ENCODE peak calls at places on chromosomes 1 and 21, in five cellular contexts. One of them, this sample, is unnamed.

GRCh38 chr1:60470231-60470630 is 396.7 kb upstream of the C1orf87 start:
- DNase-seq in NT2/D1: no peak
- DNase-seq in activated CD4-positive, alpha-beta T cell treated with anti-CD3 and anti-CD28 coated beads, Interleukin-2, amount 10 ng/mL, durations not matched to agents 7 days and 5 days: no peak
- DNase-seq in EL: no peak
- DNase-seq in nephron progenitor cell: no peak
- DNase-seq in this sample: no peak

GRCh38 chr1:157173900-157174410 is 35.8 kb upstream of the ETV3 start:
- DNase-seq in NT2/D1: no peak
- DNase-seq in activated CD4-positive, alpha-beta T cell treated with anti-CD3 and anti-CD28 coated beads, Interleukin-2, amount 10 ng/mL, durations not matched to agents 7 days and 5 days: no peak
- DNase-seq in EL: no peak
- DNase-seq in nephron progenitor cell: no peak
- DNase-seq in this sample: no peak

GRCh38 chr1:209409786-209410185 is 173.7 kb upstream of the CAMK1G start:
- DNase-seq in NT2/D1: no peak
- DNase-seq in activated CD4-positive, alpha-beta T cell treated with anti-CD3 and anti-CD28 coated beads, Interleukin-2, amount 10 ng/mL, durations not matched to agents 7 days and 5 days: no peak
- DNase-seq in EL: peak
- DNase-seq in nephron progenitor cell: no peak
- DNase-seq in this sample: no peak

GRCh38 chr1:96487961-96488360 is 233.6 kb upstream of the PTBP2 start:
- DNase-seq in NT2/D1: no peak
- DNase-seq in activated CD4-positive, alpha-beta T cell treated with anti-CD3 and anti-CD28 coated beads, Interleukin-2, amount 10 ng/mL, durations not matched to agents 7 days and 5 days: no peak
- DNase-seq in EL: no peak
- DNase-seq in nephron progenitor cell: no peak
- DNase-seq in this sample: no peak

GRCh38 chr1:190001187-190001586 is 476.5 kb downstream of the BRINP3 start:
- DNase-seq in NT2/D1: no peak
- DNase-seq in activated CD4-positive, alpha-beta T cell treated with anti-CD3 and anti-CD28 coated beads, Interleukin-2, amount 10 ng/mL, durations not matched to agents 7 days and 5 days: no peak
- DNase-seq in EL: no peak
- DNase-seq in nephron progenitor cell: no peak
- DNase-seq in this sample: no peak

GRCh38 chr1:100115524-100115923 is 17.2 kb downstream of the SASS6 start:
- DNase-seq in NT2/D1: no peak
- DNase-seq in activated CD4-positive, alpha-beta T cell treated with anti-CD3 and anti-CD28 coated beads, Interleukin-2, amount 10 ng/mL, durations not matched to agents 7 days and 5 days: no peak
- DNase-seq in EL: no peak
- DNase-seq in nephron progenitor cell: no peak
- DNase-seq in this sample: no peak

GRCh38 chr1:64469977-64470669 is at the start of gene CACHD1:
- DNase-seq in NT2/D1: peak
- DNase-seq in activated CD4-positive, alpha-beta T cell treated with anti-CD3 and anti-CD28 coated beads, Interleukin-2, amount 10 ng/mL, durations not matched to agents 7 days and 5 days: peak
- DNase-seq in EL: peak
- DNase-seq in nephron progenitor cell: peak
- DNase-seq in this sample: peak

GRCh38 chr1:97457446-97458089 is 463.3 kb downstream of the DPYD start:
- DNase-seq in NT2/D1: no peak
- DNase-seq in activated CD4-positive, alpha-beta T cell treated with anti-CD3 and anti-CD28 coated beads, Interleukin-2, amount 10 ng/mL, durations not matched to agents 7 days and 5 days: no peak
- DNase-seq in EL: no peak
- DNase-seq in nephron progenitor cell: no peak
- DNase-seq in this sample: no peak

GRCh38 chr1:21914880-21915640 is 22.1 kb downstream of the HSPG2 start:
- DNase-seq in NT2/D1: no peak
- DNase-seq in activated CD4-positive, alpha-beta T cell treated with anti-CD3 and anti-CD28 coated beads, Interleukin-2, amount 10 ng/mL, durations not matched to agents 7 days and 5 days: no peak
- DNase-seq in EL: no peak
- DNase-seq in nephron progenitor cell: no peak
- DNase-seq in this sample: no peak

GRCh38 chr1:17282836-17283235 is 25.2 kb upstream of the PADI4 start:
- DNase-seq in NT2/D1: no peak
- DNase-seq in activated CD4-positive, alpha-beta T cell treated with anti-CD3 and anti-CD28 coated beads, Interleukin-2, amount 10 ng/mL, durations not matched to agents 7 days and 5 days: no peak
- DNase-seq in EL: no peak
- DNase-seq in nephron progenitor cell: no peak
- DNase-seq in this sample: no peak

GRCh38 chr1:24535021-24535424 is 20.9 kb upstream of the NCMAP start:
- DNase-seq in NT2/D1: no peak
- DNase-seq in activated CD4-positive, alpha-beta T cell treated with anti-CD3 and anti-CD28 coated beads, Interleukin-2, amount 10 ng/mL, durations not matched to agents 7 days and 5 days: peak
- DNase-seq in EL: no peak
- DNase-seq in nephron progenitor cell: no peak
- DNase-seq in this sample: peak

GRCh38 chr21:38725196-38726157 is 80.3 kb upstream of the ETS2 start:
- DNase-seq in NT2/D1: no peak
- DNase-seq in activated CD4-positive, alpha-beta T cell treated with anti-CD3 and anti-CD28 coated beads, Interleukin-2, amount 10 ng/mL, durations not matched to agents 7 days and 5 days: no peak
- DNase-seq in EL: no peak
- DNase-seq in nephron progenitor cell: no peak
- DNase-seq in this sample: no peak

GRCh38 chr1:67832737-67833594 is at the start of gene GNG12:
- DNase-seq in NT2/D1: peak
- DNase-seq in activated CD4-positive, alpha-beta T cell treated with anti-CD3 and anti-CD28 coated beads, Interleukin-2, amount 10 ng/mL, durations not matched to agents 7 days and 5 days: peak
- DNase-seq in EL: peak
- DNase-seq in nephron progenitor cell: peak
- DNase-seq in this sample: no peak

GRCh38 chr1:168428063-168428731 is 115.6 kb downstream of the XCL2 start:
- DNase-seq in NT2/D1: peak
- DNase-seq in activated CD4-positive, alpha-beta T cell treated with anti-CD3 and anti-CD28 coated beads, Interleukin-2, amount 10 ng/mL, durations not matched to agents 7 days and 5 days: no peak
- DNase-seq in EL: peak
- DNase-seq in nephron progenitor cell: no peak
- DNase-seq in this sample: no peak

GRCh38 chr1:55428944-55429931 is 214.1 kb upstream of the USP24 start:
- DNase-seq in NT2/D1: peak
- DNase-seq in activated CD4-positive, alpha-beta T cell treated with anti-CD3 and anti-CD28 coated beads, Interleukin-2, amount 10 ng/mL, durations not matched to agents 7 days and 5 days: no peak
- DNase-seq in EL: peak
- DNase-seq in nephron progenitor cell: no peak
- DNase-seq in this sample: no peak

GRCh38 chr1:97743129-97743528 is 177.7 kb downstream of the DPYD start:
- DNase-seq in NT2/D1: no peak
- DNase-seq in activated CD4-positive, alpha-beta T cell treated with anti-CD3 and anti-CD28 coated beads, Interleukin-2, amount 10 ng/mL, durations not matched to agents 7 days and 5 days: no peak
- DNase-seq in EL: no peak
- DNase-seq in nephron progenitor cell: no peak
- DNase-seq in this sample: no peak

GRCh38 chr1:17909634-17910033 is 154.5 kb downstream of the ACTL8 start:
- DNase-seq in NT2/D1: peak
- DNase-seq in activated CD4-positive, alpha-beta T cell treated with anti-CD3 and anti-CD28 coated beads, Interleukin-2, amount 10 ng/mL, durations not matched to agents 7 days and 5 days: no peak
- DNase-seq in EL: peak
- DNase-seq in nephron progenitor cell: peak
- DNase-seq in this sample: no peak

GRCh38 chr1:204834329-204834728 is 36.3 kb upstream of the NFASC start:
- DNase-seq in NT2/D1: peak
- DNase-seq in activated CD4-positive, alpha-beta T cell treated with anti-CD3 and anti-CD28 coated beads, Interleukin-2, amount 10 ng/mL, durations not matched to agents 7 days and 5 days: no peak
- DNase-seq in EL: no peak
- DNase-seq in nephron progenitor cell: no peak
- DNase-seq in this sample: no peak

GRCh38 chr1:53183277-53183990 is 13.2 kb upstream of the CPT2 start:
- DNase-seq in NT2/D1: no peak
- DNase-seq in activated CD4-positive, alpha-beta T cell treated with anti-CD3 and anti-CD28 coated beads, Interleukin-2, amount 10 ng/mL, durations not matched to agents 7 days and 5 days: no peak
- DNase-seq in EL: peak
- DNase-seq in nephron progenitor cell: no peak
- DNase-seq in this sample: no peak

GRCh38 chr1:237012789-237013383 is 8.6 kb upstream of the MT1HL1 start:
- DNase-seq in NT2/D1: no peak
- DNase-seq in activated CD4-positive, alpha-beta T cell treated with anti-CD3 and anti-CD28 coated beads, Interleukin-2, amount 10 ng/mL, durations not matched to agents 7 days and 5 days: no peak
- DNase-seq in EL: peak
- DNase-seq in nephron progenitor cell: no peak
- DNase-seq in this sample: no peak

GRCh38 chr1:166594646-166595045 is 244.6 kb upstream of the POGK start:
- DNase-seq in NT2/D1: no peak
- DNase-seq in activated CD4-positive, alpha-beta T cell treated with anti-CD3 and anti-CD28 coated beads, Interleukin-2, amount 10 ng/mL, durations not matched to agents 7 days and 5 days: no peak
- DNase-seq in EL: no peak
- DNase-seq in nephron progenitor cell: no peak
- DNase-seq in this sample: no peak

GRCh38 chr1:227949341-227949921 is 1.7 kb upstream of the WNT9A start:
- DNase-seq in NT2/D1: no peak
- DNase-seq in activated CD4-positive, alpha-beta T cell treated with anti-CD3 and anti-CD28 coated beads, Interleukin-2, amount 10 ng/mL, durations not matched to agents 7 days and 5 days: no peak
- DNase-seq in EL: no peak
- DNase-seq in nephron progenitor cell: no peak
- DNase-seq in this sample: no peak

GRCh38 chr1:170126691-170127090 is 19.1 kb upstream of the NTMT2 start:
- DNase-seq in NT2/D1: peak
- DNase-seq in activated CD4-positive, alpha-beta T cell treated with anti-CD3 and anti-CD28 coated beads, Interleukin-2, amount 10 ng/mL, durations not matched to agents 7 days and 5 days: no peak
- DNase-seq in EL: peak
- DNase-seq in nephron progenitor cell: no peak
- DNase-seq in this sample: no peak

GRCh38 chr1:226975259-226975908 is 35.3 kb downstream of the COQ8A start:
- DNase-seq in NT2/D1: no peak
- DNase-seq in activated CD4-positive, alpha-beta T cell treated with anti-CD3 and anti-CD28 coated beads, Interleukin-2, amount 10 ng/mL, durations not matched to agents 7 days and 5 days: no peak
- DNase-seq in EL: no peak
- DNase-seq in nephron progenitor cell: no peak
- DNase-seq in this sample: no peak

This sample was measured in central memory CD4-positive, alpha-beta T cell.